ENCODE peak calls at places on chromosomes 16 and 17, in six cellular contexts. G, I, P, W, D and X are unnamed samples.

GRCh38 chr16:86083382-86084002 is 184.5 kb downstream of the IRF8 start:
- DNase-seq in G (no peak), I (no peak), P (no peak), W (no peak), D (no peak), X (no peak)

GRCh38 chr17:2230877-2231276 is 72.7 kb downstream of the SMG6 start:
- DNase-seq in G (no peak), I (no peak), P (no peak), W (no peak), D (no peak), X (no peak)

GRCh38 chr16:84485255-84486010 is 19.0 kb downstream of the MEAK7 start:
- DNase-seq in G (no peak), I (peak), P (no peak), W (no peak), D (no peak), X (no peak)

GRCh38 chr16:54936979-54937672 is 6.5 kb downstream of the IRX5 start:
- DNase-seq in G (no peak), I (no peak), P (no peak), W (peak), D (peak), X (peak)

GRCh38 chr17:17156107-17156506 is 50.0 kb downstream of the PLD6 start:
- DNase-seq in G (no peak), I (no peak), P (no peak), W (peak), D (no peak), X (no peak)

GRCh38 chr16:53937068-53937614 is 233.2 kb downstream of the FTO start:
- DNase-seq in G (no peak), I (no peak), P (no peak), W (no peak), D (peak), X (no peak)

GRCh38 chr17:80961516-80961915 is 30.1 kb upstream of the CHMP6 start:
- DNase-seq in G (no peak), I (no peak), P (no peak), W (no peak), D (no peak), X (no peak)

GRCh38 chr17:10120113-10120485 is 78.3 kb downstream of the GAS7 start:
- DNase-seq in G (no peak), I (no peak), P (no peak), W (no peak), D (no peak), X (no peak)

GRCh38 chr16:89034573-89034961 is 57.6 kb upstream of the CBFA2T3 start:
- DNase-seq in G (no peak), I (no peak), P (no peak), W (no peak), D (no peak), X (no peak)

GRCh38 chr16:20818929-20819585 is 12.7 kb downstream of the REXO5 start:
- DNase-seq in G (no peak), I (no peak), P (no peak), W (no peak), D (no peak), X (no peak)

GRCh38 chr17:13462673-13463124 is 139.0 kb downstream of the HS3ST3A1 start:
- DNase-seq in G (no peak), I (no peak), P (no peak), W (no peak), D (no peak), X (no peak)

GRCh38 chr17:32755045-32755805 is 121.7 kb downstream of the MYO1D start:
- DNase-seq in G (peak), I (no peak), P (peak), W (peak), D (no peak), X (no peak)

GRCh38 chr17:51120357-51120738 is 320 bp downstream of the SPAG9 start:
- DNase-seq in G (peak), I (peak), P (no peak), W (no peak), D (peak), X (no peak)

GRCh38 chr16:56970934-56971767 is 9.4 kb downstream of the CETP start:
- DNase-seq in G (no peak), I (no peak), P (peak), W (peak), D (no peak), X (no peak)

GRCh38 chr17:16853661-16854320 is 118.1 kb downstream of the TNFRSF13B start:
- DNase-seq in G (no peak), I (no peak), P (no peak), W (no peak), D (no peak), X (no peak)

DNA sequence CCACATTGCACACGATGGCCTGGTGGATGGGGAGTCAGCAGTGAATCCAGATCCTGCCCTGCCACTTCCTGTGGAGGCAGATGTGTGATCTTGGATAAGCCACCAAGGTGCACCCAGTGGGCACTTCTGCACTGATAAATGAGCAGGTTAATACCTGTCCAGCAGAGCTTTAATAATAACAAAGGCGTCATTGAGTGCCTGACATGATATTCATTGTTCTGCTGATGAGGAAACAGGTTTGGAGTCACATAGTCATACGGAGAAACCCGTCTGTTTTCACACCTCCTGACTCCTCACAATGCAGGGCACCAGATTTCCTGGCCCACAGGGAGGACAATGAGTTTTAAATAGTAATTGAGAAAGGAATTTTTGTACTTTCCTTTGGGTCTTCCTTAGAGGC is 324.6 kb upstream of the CDH5 start:
- DNase-seq in G (no peak), I (no peak), P (no peak), W (no peak), D (no peak), X (no peak)
- TF ChIP-seq CTCF in G (no peak), I (no peak), P (no peak), W (no peak), D (no peak), X (no peak)

DNA sequence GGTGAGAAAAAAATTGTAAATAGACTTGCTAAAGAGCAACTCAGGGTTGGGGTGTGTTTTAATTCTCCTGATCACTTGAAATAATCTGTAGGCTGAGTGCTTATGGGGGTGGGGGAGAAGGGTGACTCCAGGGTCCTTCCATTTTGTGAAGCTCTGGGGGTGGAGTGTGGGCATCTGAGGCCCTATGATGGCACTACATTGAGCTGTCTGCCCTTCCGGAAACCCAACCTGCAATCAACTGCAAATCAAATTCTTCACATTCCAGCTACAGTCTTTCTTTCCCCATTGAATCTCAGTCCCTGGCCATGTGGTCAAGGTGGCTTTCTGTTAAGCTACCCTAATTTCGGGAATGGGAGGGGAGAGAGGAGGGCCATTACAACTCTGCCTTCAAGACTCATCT is 6.0 kb upstream of the CDC6 start:
- DNase-seq in G (no peak), I (no peak), P (no peak), W (no peak), D (no peak), X (no peak)
- TF ChIP-seq CTCF in G (no peak), I (no peak), P (no peak), W (no peak), D (no peak), X (no peak)

GRCh38 chr17:62751350-62751691 is 56.8 kb downstream of the MARCHF10 start:
- DNase-seq in G (no peak), I (no peak), P (no peak), W (no peak), D (no peak), X (no peak)
- TF ChIP-seq CTCF in G (no peak), I (no peak), P (no peak), W (no peak), D (no peak), X (no peak)

DNA sequence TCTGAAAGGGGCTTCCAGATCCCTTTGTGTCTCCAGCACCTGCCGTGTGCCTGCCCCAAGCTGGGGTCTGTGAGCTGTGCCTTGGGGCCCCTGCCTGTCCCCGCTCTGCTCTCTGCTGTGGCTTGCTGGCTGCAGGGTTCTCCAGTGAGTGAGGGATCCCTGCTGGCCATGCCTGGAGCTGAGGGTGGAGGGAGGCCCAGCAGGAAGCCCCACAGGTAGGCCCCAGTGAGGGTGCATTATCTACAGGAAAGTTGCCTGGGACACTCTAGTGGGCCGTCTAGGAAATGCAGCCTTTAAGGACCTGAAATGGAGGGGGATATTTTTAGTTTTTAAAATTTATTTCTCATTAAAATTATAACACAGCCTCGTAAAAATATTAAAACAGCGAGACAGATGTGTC is 50.9 kb downstream of the JPH3 start:
- DNase-seq in G (no peak), I (no peak), P (no peak), W (no peak), D (no peak), X (no peak)
- TF ChIP-seq CTCF in G (peak), I (no peak), P (peak), W (peak), D (peak), X (peak)

DNA sequence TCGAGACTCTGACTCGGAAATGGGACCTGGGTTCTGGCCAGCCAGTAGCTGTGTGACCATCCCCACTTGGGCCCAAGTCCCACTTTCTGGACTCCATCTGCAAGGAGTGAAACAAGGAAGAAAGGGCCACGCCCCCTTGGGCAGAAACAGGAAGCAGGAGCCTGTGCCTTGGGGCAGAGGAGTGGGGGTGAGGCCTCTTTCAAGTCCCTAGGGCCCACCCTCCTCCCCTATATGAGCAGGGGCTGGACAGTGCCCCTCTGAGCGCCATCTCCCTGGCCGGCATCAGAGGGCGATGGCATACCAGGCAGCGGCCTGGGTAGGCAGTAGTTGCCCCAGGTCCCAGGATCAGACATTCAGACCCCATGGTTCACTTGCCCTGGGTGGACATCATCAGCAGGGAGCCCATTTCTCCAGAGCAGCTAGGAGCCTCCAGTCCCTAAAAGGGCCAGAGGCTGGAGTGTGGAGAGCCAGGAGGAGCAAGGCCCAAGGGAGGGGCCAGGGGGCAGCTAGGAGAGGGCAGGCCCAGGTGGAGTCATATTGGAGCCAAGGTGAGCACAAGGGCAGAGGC is 7.1 kb downstream of the BCAR1 start:
- DNase-seq in G (no peak), I (peak), P (no peak), W (peak), D (no peak), X (no peak)
- TF ChIP-seq CTCF in G (no peak), I (no peak), P (no peak), W (no peak), D (no peak), X (no peak)